ENCODE peak calls at places on chromosome 16, in nine cellular contexts. D is Calu3, B is HTR-8/SVneo, J is NCI-H2081, A is AG04450, N is GM23338, P is progenitor cell of endocrine pancreas, K is T-helper 2 cell, T is omental fat pad. M is an unnamed sample.

GRCh38 chr16:69848635-69849545 is 86.8 kb downstream of the WWP2 start:
- DNase-seq in D (no peak), A (peak), P (no peak), N (no peak), J (no peak), T (peak), B (peak), K (no peak), M (no peak)

GRCh38 chr16:66603537-66604375 is 748 bp upstream of the CMTM3 start:
- DNase-seq in N (peak), A (no peak), K (peak), D (peak), B (peak), J (peak), T (no peak), P (peak), M (peak)

GRCh38 chr16:27690604-27691003 is 140.7 kb downstream of the KATNIP start:
- DNase-seq in T (no peak), D (peak), P (no peak), N (peak), B (peak), J (no peak), A (no peak), K (no peak), M (no peak)

GRCh38 chr16:3578610-3579551 is 1.7 kb upstream of the NLRC3 start:
- DNase-seq in P (no peak), A (no peak), D (no peak), K (peak), N (peak), B (peak), J (no peak), T (no peak), M (peak)

GRCh38 chr16:49600541-49600940 is 226.9 kb downstream of the C16orf78 start:
- DNase-seq in B (no peak), P (no peak), J (no peak), K (no peak), D (no peak), N (no peak), T (no peak), A (no peak), M (no peak)

GRCh38 chr16:85446846-85447656 is 166.1 kb upstream of the GSE1 start:
- DNase-seq in J (peak), D (no peak), A (no peak), K (no peak), P (no peak), T (no peak), N (no peak), B (no peak), M (no peak)

GRCh38 chr16:4505356-4506153 is 29.4 kb downstream of the HMOX2 start:
- DNase-seq in A (no peak), K (peak), T (no peak), B (no peak), P (no peak), D (no peak), N (no peak), J (no peak), M (peak)

GRCh38 chr16:58393138-58393504 is 850 bp downstream of the GINS3 start:
- DNase-seq in P (no peak), D (no peak), T (no peak), N (no peak), K (no peak), A (no peak), B (peak), J (no peak), M (no peak)

GRCh38 chr16:86581458-86581857 is 3.1 kb downstream of the FOXL1 start:
- DNase-seq in B (no peak), N (no peak), K (no peak), D (no peak), J (no peak), T (no peak), P (no peak), A (no peak), M (no peak)

GRCh38 chr16:69563605-69564580 is 1.9 kb upstream of the NFAT5 start:
- DNase-seq in T (no peak), J (no peak), A (no peak), P (no peak), K (peak), B (no peak), N (peak), D (peak), M (no peak)

GRCh38 chr16:3637371-3637923 is 17.0 kb upstream of the DNASE1 start:
- DNase-seq in A (no peak), B (no peak), D (no peak), J (no peak), K (no peak), T (no peak), P (no peak), N (peak), M (no peak)

GRCh38 chr16:87311387-87311786 is 5.8 kb downstream of the C16orf95 start:
- DNase-seq in D (no peak), J (no peak), P (no peak), B (no peak), K (no peak), N (no peak), A (no peak), T (no peak), M (no peak)

GRCh38 chr16:49333268-49333597 is 40.4 kb upstream of the C16orf78 start:
- DNase-seq in N (no peak), D (no peak), J (no peak), A (no peak), T (no peak), P (no peak), K (no peak), B (no peak), M (no peak)

GRCh38 chr16:85300451-85300968 is 188.2 kb upstream of the CIBAR2 start:
- DNase-seq in J (no peak), T (no peak), N (no peak), D (no peak), A (no peak), K (no peak), P (no peak), B (no peak), M (no peak)

GRCh38 chr16:28321700-28322411 is 29.5 kb downstream of the SBK1 start:
- DNase-seq in P (no peak), T (no peak), N (peak), D (peak), B (peak), J (no peak), K (peak), A (no peak), M (no peak)

M was measured in effector CD8-positive, alpha-beta T cell.